ENCODE peak calls at places on chromosome 6, in six cellular contexts. A is colonic mucosa; U is AG04449; Q is Jurkat, Clone E6-1; I is MG63; F is fibroblast of lung. T is an unnamed sample.

GRCh38 chr6:56334937-56335336 is 87.6 kb upstream of the COL21A1 start:
- DNase-seq in A (no peak), U (no peak), Q (no peak), I (peak), F (peak), T (no peak)

GRCh38 chr6:100269189-100269588 is 195.5 kb downstream of the SIM1 start:
- DNase-seq in A (no peak), U (peak), Q (no peak), I (no peak), F (peak), T (no peak)

GRCh38 chr6:6741264-6741663 is 152.7 kb downstream of the LY86 start:
- DNase-seq in A (no peak), U (no peak), Q (no peak), I (no peak), F (no peak), T (no peak)

GRCh38 chr6:9126845-9127560 is 691.7 kb upstream of the SLC35B3 start:
- DNase-seq in A (no peak), U (peak), Q (no peak), I (no peak), F (peak), T (no peak)

GRCh38 chr6:124223596-124223995 is 419.9 kb downstream of the NKAIN2 start:
- DNase-seq in A (no peak), U (no peak), Q (no peak), I (no peak), F (peak), T (no peak)

GRCh38 chr6:125818659-125819297 is 28.0 kb downstream of the NCOA7 start:
- DNase-seq in A (no peak), U (no peak), Q (no peak), I (no peak), F (no peak), T (peak)

GRCh38 chr6:45791600-45792168 is 224.0 kb downstream of the CLIC5 start:
- DNase-seq in A (no peak), U (peak), Q (no peak), I (peak), F (peak), T (no peak)

GRCh38 chr6:169035381-169036280 is 218.0 kb downstream of the THBS2 start:
- DNase-seq in A (no peak), U (peak), Q (no peak), I (peak), F (peak), T (no peak)

GRCh38 chr6:18289283-18289682 is 25.0 kb upstream of the DEK start:
- DNase-seq in A (no peak), U (no peak), Q (no peak), I (no peak), F (no peak), T (no peak)

GRCh38 chr6:112663705-112664104 is 316.6 kb downstream of the RFPL4B start:
- DNase-seq in A (no peak), U (no peak), Q (no peak), I (no peak), F (no peak), T (no peak)

GRCh38 chr6:92892626-92893025 is 526.7 kb downstream of the EPHA7 start:
- DNase-seq in A (no peak), U (no peak), Q (no peak), I (no peak), F (no peak), T (no peak)

GRCh38 chr6:89299451-89299850 is 15.6 kb downstream of the GABRR2 start:
- DNase-seq in A (no peak), U (no peak), Q (no peak), I (peak), F (peak), T (no peak)

GRCh38 chr6:2478200-2478599 is 232.8 kb upstream of the GMDS start:
- DNase-seq in A (no peak), U (peak), Q (no peak), I (no peak), F (peak), T (no peak)

GRCh38 chr6:72788188-72788587 is 166.3 kb downstream of the KCNQ5 start:
- DNase-seq in A (no peak), U (peak), Q (no peak), I (no peak), F (peak), T (no peak)

GRCh38 chr6:37547564-37548061 is 47.9 kb upstream of the CCDC167 start:
- DNase-seq in A (no peak), U (no peak), Q (no peak), I (peak), F (peak), T (no peak)

GRCh38 chr6:44512868-44513641 is 125.5 kb downstream of the CDC5L start:
- DNase-seq in A (no peak), U (no peak), Q (no peak), I (peak), F (peak), T (peak)

GRCh38 chr6:26172496-26172958 is 85.3 kb downstream of the HFE start:
- DNase-seq in A (peak), U (no peak), Q (peak), I (peak), F (peak), T (peak)

GRCh38 chr6:26179675-26180074 is 92.4 kb downstream of the HFE start:
- DNase-seq in A (no peak), U (no peak), Q (no peak), I (no peak), F (no peak), T (no peak)

GRCh38 chr6:26173836-26174144 is 86.6 kb downstream of the HFE start:
- DNase-seq in A (peak), U (no peak), Q (no peak), I (no peak), F (no peak), T (no peak)

GRCh38 chr6:26175033-26175427 is 87.8 kb downstream of the HFE start:
- DNase-seq in A (no peak), U (no peak), Q (no peak), I (no peak), F (no peak), T (no peak)

DNA sequence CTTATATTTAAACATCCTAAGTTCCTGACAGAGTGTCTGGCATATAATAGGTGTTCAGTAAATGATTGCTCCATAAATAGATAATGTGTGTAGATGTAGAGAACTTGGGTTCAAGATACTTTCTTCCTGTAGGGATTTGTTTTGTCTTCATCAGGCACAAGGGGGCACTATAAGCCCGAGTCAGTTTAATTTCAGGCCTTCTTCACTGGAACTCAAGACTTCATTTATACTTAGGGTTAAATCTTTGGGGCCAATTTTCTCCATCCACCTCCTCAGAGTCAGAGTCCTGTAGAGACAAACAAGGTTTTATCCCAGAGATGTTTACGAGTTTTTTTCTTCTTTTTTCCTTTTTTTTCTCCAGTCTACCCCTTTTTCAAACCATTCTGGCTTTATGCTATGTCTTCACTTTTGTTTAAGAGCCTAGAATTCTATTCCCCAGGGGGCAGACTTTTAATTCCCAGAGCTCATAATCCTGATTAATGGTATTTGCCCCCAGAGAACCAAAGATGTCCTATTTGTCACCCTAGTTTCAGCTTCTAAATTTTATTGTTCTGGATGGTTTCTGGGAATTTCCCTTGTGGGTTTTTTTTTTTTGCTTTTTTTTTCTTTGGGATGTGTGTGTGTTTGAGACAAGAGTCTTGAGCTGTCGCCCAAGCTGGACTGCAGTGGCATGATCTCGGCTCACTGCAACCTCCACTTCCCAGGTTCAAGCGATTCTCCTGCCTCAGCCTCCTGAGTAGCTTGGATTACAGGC is 88.4 kb downstream of the HFE start:
- DNase-seq in A (peak), U (no peak), Q (peak), I (peak), F (peak), T (peak)
- H3K4me3 ChIP-seq in A (no peak), U (no peak), Q (no peak), I (no peak), F (no peak), T (no peak)

GRCh38 chr6:133254552-133255228 is 13.5 kb downstream of the EYA4 start:
- DNase-seq in A (no peak), U (no peak), Q (no peak), I (no peak), F (peak), T (no peak)
- H3K4me3 ChIP-seq in A (no peak), U (no peak), Q (no peak), I (no peak), F (no peak), T (no peak)

GRCh38 chr6:35025241-35026188 is 115.6 kb downstream of the TCP11 start:
- DNase-seq in A (no peak), U (no peak), Q (no peak), I (no peak), F (no peak), T (peak)
- H3K4me3 ChIP-seq in A (no peak), U (no peak), Q (no peak), I (no peak), F (no peak), T (no peak)

DNA sequence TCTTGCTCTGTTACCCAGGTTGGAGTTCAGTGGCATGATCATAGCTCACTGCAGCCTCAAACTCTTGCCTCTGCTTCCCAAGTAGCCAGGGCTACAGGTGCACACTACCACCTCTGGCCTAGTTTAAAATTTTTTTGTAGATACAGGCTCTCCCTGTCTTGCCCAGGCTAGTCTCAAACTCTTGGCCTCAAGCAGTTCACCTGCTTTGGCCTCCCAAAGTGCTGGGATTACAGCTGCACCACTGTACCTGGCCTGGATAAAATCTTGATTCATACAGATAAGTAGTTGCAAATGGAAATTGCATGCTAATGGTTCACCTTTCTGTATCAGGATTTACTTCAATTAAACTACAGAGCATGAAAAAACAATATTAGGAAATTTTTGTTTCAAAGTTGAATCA is 4.2 kb downstream of the CD2AP start:
- DNase-seq in A (no peak), U (no peak), Q (no peak), I (no peak), F (no peak), T (no peak)
- H3K4me3 ChIP-seq in A (no peak), U (no peak), Q (no peak), I (no peak), F (no peak), T (no peak)

DNA sequence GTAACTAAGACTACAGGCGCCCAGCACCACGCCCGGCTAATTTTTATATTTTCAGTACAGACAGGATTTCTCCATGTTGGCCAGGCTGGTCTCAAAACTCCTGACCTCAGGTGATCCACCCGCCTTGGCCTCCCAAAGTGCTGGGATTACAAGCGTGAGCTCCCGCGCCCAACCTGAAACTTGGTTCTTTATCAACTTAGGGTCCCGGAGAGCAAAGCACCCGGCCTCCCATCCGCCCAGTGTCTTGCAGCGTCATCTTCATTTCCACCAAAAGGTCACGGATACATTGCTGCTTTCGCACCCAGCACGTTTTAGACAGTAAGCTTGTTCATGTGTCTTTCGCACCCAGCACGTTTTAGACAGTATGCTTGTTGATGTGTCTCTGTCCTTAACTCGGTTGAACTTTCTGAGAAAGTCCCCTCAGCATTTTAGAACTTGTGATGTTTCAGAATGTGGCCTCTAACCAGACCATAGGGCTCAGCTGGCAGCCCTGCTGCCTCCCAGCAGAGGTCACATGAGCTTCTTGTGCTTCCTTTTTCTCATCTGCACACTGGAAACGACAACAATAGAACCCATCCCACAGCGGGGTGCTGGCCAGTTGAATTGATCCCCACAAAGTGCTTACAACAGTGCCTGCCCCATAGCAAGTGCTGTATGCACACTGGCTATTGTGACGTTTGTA is 48.8 kb downstream of the PRR18 start:
- DNase-seq in A (no peak), U (no peak), Q (no peak), I (no peak), F (no peak), T (no peak)
- H3K4me3 ChIP-seq in A (no peak), U (no peak), Q (no peak), I (no peak), F (no peak), T (no peak)

GRCh38 chr6:3733321-3733925 is 18.1 kb downstream of the PXDC1 start:
- DNase-seq in A (no peak), U (no peak), Q (no peak), I (no peak), F (no peak), T (no peak)

GRCh38 chr6:3729603-3730344 is 21.7 kb downstream of the PXDC1 start:
- DNase-seq in A (no peak), U (no peak), Q (no peak), I (no peak), F (no peak), T (no peak)

GRCh38 chr6:3732345-3733141 is 19.0 kb downstream of the PXDC1 start:
- DNase-seq in A (peak), U (no peak), Q (peak), I (peak), F (peak), T (peak)

GRCh38 chr6:3734023-3734422 is 17.5 kb downstream of the PXDC1 start:
- DNase-seq in A (no peak), U (no peak), Q (no peak), I (no peak), F (no peak), T (no peak)

GRCh38 chr6:3731700-3732099 is 19.8 kb downstream of the PXDC1 start:
- DNase-seq in A (no peak), U (no peak), Q (no peak), I (no peak), F (no peak), T (no peak)
- H3K4me3 ChIP-seq in A (no peak), U (no peak), Q (no peak), I (no peak), F (no peak), T (no peak)